ENCODE peak calls at places on chromosomes 1 and 21, in eight cellular contexts. One of them, this sample, is unnamed.

GRCh38 chr1:156860113-156860638 is 489 bp upstream of the NTRK1 start:
- DNase-seq in WTC11: peak; percentile 76
- DNase-seq in MM.1S: peak; percentile 54
- DNase-seq in Daoy: peak; percentile 70
- DNase-seq in T-helper 2 cell: peak; percentile 54
- DNase-seq in RCC 7860: peak; percentile 15
- DNase-seq in RWPE1: peak; percentile 62
- DNase-seq in naive thymus-derived CD4-positive, alpha-beta T cell: peak; percentile 77
- DNase-seq in this sample: peak; percentile 55

GRCh38 chr21:35090403-35090802 is 41.3 kb upstream of the RUNX1 start:
- DNase-seq in RWPE1: no peak
- DNase-seq in naive thymus-derived CD4-positive, alpha-beta T cell: no peak
- DNase-seq in MM.1S: no peak
- DNase-seq in RCC 7860: no peak
- DNase-seq in WTC11: no peak
- DNase-seq in T-helper 2 cell: no peak
- DNase-seq in Daoy: no peak
- DNase-seq in this sample: no peak

GRCh38 chr1:53359225-53359933 is 31.5 kb upstream of the LRP8 start:
- DNase-seq in RWPE1: no peak
- DNase-seq in naive thymus-derived CD4-positive, alpha-beta T cell: peak; percentile 15
- DNase-seq in T-helper 2 cell: no peak
- DNase-seq in MM.1S: no peak
- DNase-seq in Daoy: no peak
- DNase-seq in WTC11: no peak
- DNase-seq in RCC 7860: no peak
- DNase-seq in this sample: no peak

GRCh38 chr1:178275553-178275952 is 181.6 kb downstream of the RASAL2 start:
- DNase-seq in RCC 7860: peak; percentile 37
- DNase-seq in MM.1S: no peak
- DNase-seq in naive thymus-derived CD4-positive, alpha-beta T cell: no peak
- DNase-seq in Daoy: peak; percentile 9
- DNase-seq in WTC11: no peak
- DNase-seq in T-helper 2 cell: peak; percentile 26
- DNase-seq in RWPE1: no peak
- DNase-seq in this sample: no peak

GRCh38 chr1:194952171-194952570 is 1656.1 kb downstream of the KCNT2 start:
- DNase-seq in RWPE1: no peak
- DNase-seq in RCC 7860: no peak
- DNase-seq in naive thymus-derived CD4-positive, alpha-beta T cell: no peak
- DNase-seq in Daoy: no peak
- DNase-seq in T-helper 2 cell: no peak
- DNase-seq in WTC11: no peak
- DNase-seq in MM.1S: no peak
- DNase-seq in this sample: no peak

GRCh38 chr21:45543371-45543709 is 1.1 kb upstream of the SLC19A1 start:
- DNase-seq in RCC 7860: no peak
- DNase-seq in WTC11: no peak
- DNase-seq in Daoy: peak; percentile 7
- DNase-seq in MM.1S: no peak
- DNase-seq in naive thymus-derived CD4-positive, alpha-beta T cell: no peak
- DNase-seq in T-helper 2 cell: no peak
- DNase-seq in RWPE1: no peak
- DNase-seq in this sample: no peak

GRCh38 chr1:94072840-94073516 is 48.0 kb downstream of the ABCA4 start:
- DNase-seq in naive thymus-derived CD4-positive, alpha-beta T cell: no peak
- DNase-seq in RWPE1: no peak
- DNase-seq in RCC 7860: no peak
- DNase-seq in Daoy: no peak
- DNase-seq in T-helper 2 cell: no peak
- DNase-seq in WTC11: no peak
- DNase-seq in MM.1S: no peak
- DNase-seq in this sample: no peak

GRCh38 chr1:115222616-115223402 is 115.2 kb downstream of the NGF start:
- DNase-seq in RWPE1: peak; percentile 71
- DNase-seq in Daoy: peak; percentile 65
- DNase-seq in RCC 7860: peak; percentile 91
- DNase-seq in WTC11: no peak
- DNase-seq in T-helper 2 cell: no peak
- DNase-seq in naive thymus-derived CD4-positive, alpha-beta T cell: no peak
- DNase-seq in MM.1S: no peak
- DNase-seq in this sample: peak; percentile 50

GRCh38 chr1:151399890-151400235 is 490 bp downstream of the PSMB4 start:
- DNase-seq in naive thymus-derived CD4-positive, alpha-beta T cell: no peak
- DNase-seq in MM.1S: peak; percentile 35
- DNase-seq in Daoy: peak; percentile 20
- DNase-seq in RCC 7860: no peak
- DNase-seq in RWPE1: peak; percentile 20
- DNase-seq in T-helper 2 cell: peak; percentile 41
- DNase-seq in WTC11: peak; percentile 24
- DNase-seq in this sample: no peak

GRCh38 chr1:200889571-200889970 is 5.1 kb upstream of the INAVA start:
- DNase-seq in Daoy: no peak
- DNase-seq in T-helper 2 cell: peak; percentile 50
- DNase-seq in MM.1S: no peak
- DNase-seq in naive thymus-derived CD4-positive, alpha-beta T cell: no peak
- DNase-seq in RWPE1: no peak
- DNase-seq in RCC 7860: no peak
- DNase-seq in WTC11: no peak
- DNase-seq in this sample: no peak

GRCh38 chr1:95006681-95007080 is 66.1 kb downstream of the ALG14 start:
- DNase-seq in T-helper 2 cell: no peak
- DNase-seq in RWPE1: no peak
- DNase-seq in RCC 7860: no peak
- DNase-seq in naive thymus-derived CD4-positive, alpha-beta T cell: no peak
- DNase-seq in Daoy: no peak
- DNase-seq in WTC11: no peak
- DNase-seq in MM.1S: no peak
- DNase-seq in this sample: no peak

GRCh38 chr1:214632091-214632490 is 29.1 kb downstream of the CENPF start:
- DNase-seq in WTC11: no peak
- DNase-seq in naive thymus-derived CD4-positive, alpha-beta T cell: no peak
- DNase-seq in RCC 7860: no peak
- DNase-seq in MM.1S: peak; percentile 25
- DNase-seq in T-helper 2 cell: peak; percentile 80
- DNase-seq in Daoy: no peak
- DNase-seq in RWPE1: no peak
- DNase-seq in this sample: no peak

GRCh38 chr21:25910809-25911208 is 176.0 kb downstream of the GABPA start:
- DNase-seq in RWPE1: no peak
- DNase-seq in MM.1S: no peak
- DNase-seq in Daoy: no peak
- DNase-seq in RCC 7860: no peak
- DNase-seq in T-helper 2 cell: no peak
- DNase-seq in naive thymus-derived CD4-positive, alpha-beta T cell: no peak
- DNase-seq in WTC11: no peak
- DNase-seq in this sample: no peak

GRCh38 chr1:179091691-179092165 is 9.9 kb downstream of the TOR3A start:
- DNase-seq in T-helper 2 cell: no peak
- DNase-seq in RCC 7860: no peak
- DNase-seq in WTC11: no peak
- DNase-seq in naive thymus-derived CD4-positive, alpha-beta T cell: no peak
- DNase-seq in Daoy: no peak
- DNase-seq in MM.1S: no peak
- DNase-seq in RWPE1: no peak
- DNase-seq in this sample: no peak

GRCh38 chr1:32114420-32114819 is 6.6 kb downstream of the KPNA6 start:
- DNase-seq in WTC11: no peak
- DNase-seq in naive thymus-derived CD4-positive, alpha-beta T cell: no peak
- DNase-seq in Daoy: no peak
- DNase-seq in MM.1S: no peak
- DNase-seq in RWPE1: no peak
- DNase-seq in RCC 7860: no peak
- DNase-seq in T-helper 2 cell: peak; percentile 36
- DNase-seq in this sample: no peak

GRCh38 chr1:85306236-85306635 is 29.8 kb upstream of the BCL10 start:
- DNase-seq in RWPE1: no peak
- DNase-seq in RCC 7860: no peak
- DNase-seq in MM.1S: no peak
- DNase-seq in T-helper 2 cell: no peak
- DNase-seq in naive thymus-derived CD4-positive, alpha-beta T cell: no peak
- DNase-seq in WTC11: no peak
- DNase-seq in Daoy: no peak
- DNase-seq in this sample: no peak

GRCh38 chr1:235648954-235649721 is 446 bp downstream of the GNG4 start:
- DNase-seq in RCC 7860: no peak
- DNase-seq in MM.1S: peak; percentile 19
- DNase-seq in RWPE1: peak; percentile 51
- DNase-seq in T-helper 2 cell: peak; percentile 71
- DNase-seq in Daoy: peak; percentile 75
- DNase-seq in naive thymus-derived CD4-positive, alpha-beta T cell: peak; percentile 70
- DNase-seq in WTC11: peak; percentile 80
- DNase-seq in this sample: peak; percentile 29

GRCh38 chr1:236502972-236503639 is 20.7 kb upstream of the LGALS8 start:
- DNase-seq in RWPE1: peak; percentile 15
- DNase-seq in RCC 7860: peak; percentile 30
- DNase-seq in naive thymus-derived CD4-positive, alpha-beta T cell: no peak
- DNase-seq in T-helper 2 cell: peak; percentile 40
- DNase-seq in Daoy: peak; percentile 93
- DNase-seq in WTC11: peak; percentile 46
- DNase-seq in MM.1S: no peak
- DNase-seq in this sample: peak; percentile 59

GRCh38 chr1:161408404-161409085 is 40.9 kb upstream of the CFAP126 start:
- DNase-seq in MM.1S: no peak
- DNase-seq in RWPE1: no peak
- DNase-seq in Daoy: no peak
- DNase-seq in WTC11: no peak
- DNase-seq in T-helper 2 cell: no peak
- DNase-seq in RCC 7860: no peak
- DNase-seq in naive thymus-derived CD4-positive, alpha-beta T cell: no peak
- DNase-seq in this sample: no peak

GRCh38 chr1:73537400-73537799 is 660.6 kb downstream of the LRRIQ3 start:
- DNase-seq in Daoy: no peak
- DNase-seq in RWPE1: no peak
- DNase-seq in MM.1S: no peak
- DNase-seq in RCC 7860: no peak
- DNase-seq in WTC11: peak; percentile 55
- DNase-seq in naive thymus-derived CD4-positive, alpha-beta T cell: no peak
- DNase-seq in T-helper 2 cell: no peak
- DNase-seq in this sample: no peak